ENCODE peak calls at places on chromosome 1, in seven cellular contexts. Z is OCI-LY7, E is neuronal stem cell, O is left ventricle myocardium inferior, P is tibial artery, C is uterus, R is BE2C. L is an unnamed sample.

GRCh38 chr1:15739259-15739658 is 3.0 kb upstream of the TMEM82 start:
- DNase-seq in Z (no peak), E (no peak), O (no peak), P (no peak), C (no peak), R (no peak), L (no peak)

GRCh38 chr1:161172776-161173376 is 4.4 kb downstream of the B4GALT3 start:
- DNase-seq in Z (no peak), E (no peak), O (no peak), P (peak; percentile 64), C (peak; percentile 43), R (no peak), L (no peak)

GRCh38 chr1:65948609-65949229 is 156.0 kb downstream of the PDE4B start:
- DNase-seq in Z (no peak), E (no peak), O (no peak), P (no peak), C (no peak), R (no peak), L (no peak)

GRCh38 chr1:180397190-180397589 is 105.2 kb downstream of the ACBD6 start:
- DNase-seq in Z (no peak), E (no peak), O (no peak), P (no peak), C (no peak), R (no peak), L (no peak)

GRCh38 chr1:24964811-24965570 is 34.9 kb upstream of the RUNX3 start:
- DNase-seq in Z (peak; percentile 91), E (no peak), O (no peak), P (no peak), C (no peak), R (no peak), L (peak; percentile 61)

GRCh38 chr1:209613351-209614150 is 30.0 kb downstream of the CAMK1G start:
- DNase-seq in Z (no peak), E (no peak), O (no peak), P (no peak), C (no peak), R (no peak), L (no peak)

GRCh38 chr1:85579619-85580018 is 942 bp upstream of the CCN1 start:
- DNase-seq in Z (no peak), E (peak; percentile 47), O (peak; percentile 36), P (no peak), C (peak; percentile 54), R (no peak), L (peak; percentile 77)

GRCh38 chr1:204292733-204293132 is 67.0 kb downstream of the PLEKHA6 start:
- DNase-seq in Z (no peak), E (no peak), O (no peak), P (no peak), C (peak; percentile 49), R (no peak), L (no peak)

GRCh38 chr1:203652718-203653461 is 26.3 kb downstream of the ATP2B4 start:
- DNase-seq in Z (no peak), E (no peak), O (no peak), P (no peak), C (no peak), R (no peak), L (no peak)

GRCh38 chr1:24294757-24295371 is 24.3 kb upstream of the GRHL3 start:
- DNase-seq in Z (no peak), E (no peak), O (no peak), P (peak; percentile 87), C (peak; percentile 82), R (no peak), L (peak; percentile 93)

GRCh38 chr1:202806845-202807366 is 1.3 kb downstream of the KDM5B start:
- DNase-seq in Z (no peak), E (no peak), O (peak; percentile 18), P (peak; percentile 23), C (peak; percentile 25), R (peak; percentile 35), L (no peak)

GRCh38 chr1:81375884-81376548 is 424.7 kb upstream of the ADGRL2 start:
- DNase-seq in Z (no peak), E (no peak), O (no peak), P (no peak), C (no peak), R (no peak), L (no peak)

GRCh38 chr1:199226163-199226562 is 587.3 kb downstream of the PTPRC start:
- DNase-seq in Z (no peak), E (no peak), O (no peak), P (no peak), C (no peak), R (no peak), L (no peak)

GRCh38 chr1:229365574-229365973 is 22.7 kb upstream of the CCSAP start:
- DNase-seq in Z (no peak), E (no peak), O (no peak), P (no peak), C (no peak), R (no peak), L (no peak)

GRCh38 chr1:216223521-216223920 is 199.7 kb downstream of the USH2A start:
- DNase-seq in Z (no peak), E (no peak), O (no peak), P (no peak), C (no peak), R (peak; percentile 20), L (no peak)

GRCh38 chr1:216224233-216224632 is 199.0 kb downstream of the USH2A start:
- DNase-seq in Z (no peak), E (no peak), O (no peak), P (no peak), C (no peak), R (no peak), L (no peak)

GRCh38 chr1:216216304-216216703 is 206.9 kb downstream of the USH2A start:
- DNase-seq in Z (no peak), E (no peak), O (no peak), P (no peak), C (no peak), R (no peak), L (no peak)

GRCh38 chr1:216221260-216221700 is 202.0 kb downstream of the USH2A start:
- DNase-seq in Z (peak; percentile 57), E (peak; percentile 58), O (no peak), P (peak; percentile 24), C (no peak), R (peak; percentile 69), L (no peak)

GRCh38 chr1:216222302-216222701 is 200.9 kb downstream of the USH2A start:
- DNase-seq in Z (no peak), E (no peak), O (no peak), P (no peak), C (no peak), R (no peak), L (no peak)
- H3K36me3 ChIP-seq in Z (no peaks in the 10 kb centered on the region), E (no peaks in the 10 kb centered on the region), O (no peaks in the 10 kb centered on the region), P (no peaks in the 10 kb centered on the region), C (no peaks in the 10 kb centered on the region), R (no peaks in the 10 kb centered on the region), L (no peaks in the 10 kb centered on the region)

GRCh38 chr1:40989066-40989465 is 9.6 kb downstream of the CTPS1 start:
- DNase-seq in Z (no peak), E (no peak), O (no peak), P (no peak), C (no peak), R (no peak), L (no peak)
- H3K36me3 ChIP-seq in Z (peaks cover 100% of the 10 kb centered on the region), E (peaks cover 99% of the 10 kb centered on the region), O (peaks cover 70% of the 10 kb centered on the region), P (peaks cover 87% of the 10 kb centered on the region), C (no peaks in the 10 kb centered on the region), R (peaks cover 66% of the 10 kb centered on the region), L (peaks cover 89% of the 10 kb centered on the region)

GRCh38 chr1:96752394-96752793 is 30.8 kb downstream of the PTBP2 start:
- DNase-seq in Z (no peak), E (no peak), O (no peak), P (no peak), C (no peak), R (no peak), L (no peak)
- H3K36me3 ChIP-seq in Z (peaks cover 100% of the 10 kb centered on the region), E (peaks cover 99% of the 10 kb centered on the region), O (peaks cover 44% of the 10 kb centered on the region), P (peaks cover 28% of the 10 kb centered on the region), C (no peaks in the 10 kb centered on the region), R (peaks cover 53% of the 10 kb centered on the region), L (peaks cover 3% of the 10 kb centered on the region)

GRCh38 chr1:99855914-99856450 is 5.8 kb downstream of the AGL start:
- DNase-seq in Z (no peak), E (no peak), O (no peak), P (no peak), C (no peak), R (no peak), L (no peak)
- H3K36me3 ChIP-seq in Z (peaks cover 39% of the 10 kb centered on the region), E (peaks cover 6% of the 10 kb centered on the region), O (peaks cover 13% of the 10 kb centered on the region), P (peaks cover 29% of the 10 kb centered on the region), C (no peaks in the 10 kb centered on the region), R (no peaks in the 10 kb centered on the region), L (no peaks in the 10 kb centered on the region)

GRCh38 chr1:225843426-225843795 is 33.5 kb downstream of the EPHX1 start:
- DNase-seq in Z (no peak), E (no peak), O (no peak), P (no peak), C (no peak), R (no peak), L (no peak)
- H3K36me3 ChIP-seq in Z (peaks cover 7% of the 10 kb centered on the region), E (peaks cover 61% of the 10 kb centered on the region), O (peaks cover 90% of the 10 kb centered on the region), P (peaks cover 88% of the 10 kb centered on the region), C (no peaks in the 10 kb centered on the region), R (no peaks in the 10 kb centered on the region), L (peaks cover 83% of the 10 kb centered on the region)

GRCh38 chr1:228084797-228085196 is 2.3 kb downstream of the ARF1 start:
- DNase-seq in Z (no peak), E (no peak), O (peak; percentile 6), P (no peak), C (no peak), R (no peak), L (no peak)
- H3K36me3 ChIP-seq in Z (peaks cover 63% of the 10 kb centered on the region), E (peaks cover 52% of the 10 kb centered on the region), O (no peaks in the 10 kb centered on the region), P (no peaks in the 10 kb centered on the region), C (no peaks in the 10 kb centered on the region), R (peaks cover 51% of the 10 kb centered on the region), L (no peaks in the 10 kb centered on the region)

GRCh38 chr1:64856564-64856963 is 109.8 kb downstream of the JAK1 start:
- DNase-seq in Z (peak; percentile 52), E (no peak), O (peak; percentile 33), P (no peak), C (peak; percentile 82), R (no peak), L (peak; percentile 93)
- H3K36me3 ChIP-seq in Z (peaks cover 85% of the 10 kb centered on the region), E (peaks cover 66% of the 10 kb centered on the region), O (peaks cover 80% of the 10 kb centered on the region), P (peaks cover 99% of the 10 kb centered on the region), C (no peaks in the 10 kb centered on the region), R (no peaks in the 10 kb centered on the region), L (peaks cover 44% of the 10 kb centered on the region)

GRCh38 chr1:19036049-19036546 is 79.6 kb upstream of the IFFO2 start:
- DNase-seq in Z (no peak), E (no peak), O (no peak), P (no peak), C (no peak), R (no peak), L (no peak)

GRCh38 chr1:19036701-19037605 is 80.5 kb upstream of the IFFO2 start:
- DNase-seq in Z (no peak), E (no peak), O (no peak), P (no peak), C (no peak), R (no peak), L (no peak)

GRCh38 chr1:19038096-19038495 is 81.6 kb upstream of the IFFO2 start:
- DNase-seq in Z (no peak), E (no peak), O (no peak), P (no peak), C (no peak), R (no peak), L (no peak)

GRCh38 chr1:19038732-19039131 is 82.3 kb upstream of the IFFO2 start:
- DNase-seq in Z (no peak), E (no peak), O (no peak), P (no peak), C (no peak), R (no peak), L (no peak)

GRCh38 chr1:19037659-19038058 is 81.2 kb upstream of the IFFO2 start:
- DNase-seq in Z (no peak), E (no peak), O (no peak), P (no peak), C (no peak), R (no peak), L (no peak)
- H3K36me3 ChIP-seq in Z (no peaks in the 10 kb centered on the region), E (no peaks in the 10 kb centered on the region), O (no peaks in the 10 kb centered on the region), P (no peaks in the 10 kb centered on the region), C (no peaks in the 10 kb centered on the region), R (no peaks in the 10 kb centered on the region), L (no peaks in the 10 kb centered on the region)